ENCODE peak calls at places on chromosome 22, in eight cellular contexts. E is ascending aorta, F is AG04449, I is HCT116, M is epithelial cell of esophagus, H is fibroblast of the aortic adventitia, T is choroid plexus epithelial cell, V is bronchial epithelial cell. L is an unnamed sample.

GRCh38 chr22:22569218-22569617 is 10.2 kb upstream of the PRAME start:
- DNase-seq in E (no peak), F (no peak), I (no peak), M (no peak), H (no peak), T (no peak), V (no peak), L (no peak)

GRCh38 chr22:31044262-31044861 is 36.8 kb upstream of the SMTN start:
- DNase-seq in E (peak), F (no peak), I (no peak), M (no peak), H (peak), T (peak), V (no peak), L (no peak)

GRCh38 chr22:17569971-17570511 is 6.7 kb downstream of the SLC25A18 start:
- DNase-seq in E (no peak), F (no peak), I (no peak), M (no peak), H (no peak), T (peak), V (no peak), L (no peak)

GRCh38 chr22:35567794-35568193 is 27.2 kb downstream of the RASD2 start:
- DNase-seq in E (no peak), F (no peak), I (no peak), M (no peak), H (no peak), T (no peak), V (no peak), L (no peak)

GRCh38 chr22:48323746-48324145 is 1503.9 kb downstream of the BRD1 start:
- DNase-seq in E (no peak), F (no peak), I (no peak), M (no peak), H (no peak), T (no peak), V (no peak), L (no peak)

GRCh38 chr22:47278655-47279054 is 516.2 kb downstream of the TBC1D22A start:
- DNase-seq in E (no peak), F (no peak), I (no peak), M (no peak), H (no peak), T (no peak), V (no peak), L (no peak)

GRCh38 chr22:21447694-21448402 is 19.3 kb upstream of the TMEM191C start:
- DNase-seq in E (no peak), F (no peak), I (no peak), M (no peak), H (no peak), T (no peak), V (no peak), L (no peak)

GRCh38 chr22:46106279-46107022 is 43.9 kb upstream of the PPARA start:
- DNase-seq in E (no peak), F (no peak), I (no peak), M (no peak), H (no peak), T (no peak), V (no peak), L (no peak)

GRCh38 chr22:29689872-29690213 is 30.0 kb upstream of the CABP7 start:
- DNase-seq in E (no peak), F (no peak), I (no peak), M (peak), H (peak), T (peak), V (peak), L (no peak)

GRCh38 chr22:35454416-35455054 is 54.6 kb downstream of the MCM5 start:
- DNase-seq in E (no peak), F (no peak), I (no peak), M (no peak), H (no peak), T (no peak), V (no peak), L (no peak)

GRCh38 chr22:17472886-17473285 is 90.4 kb upstream of the SLC25A18 start:
- DNase-seq in E (no peak), F (no peak), I (no peak), M (no peak), H (no peak), T (no peak), V (no peak), L (no peak)

GRCh38 chr22:16608931-16609330 is 16.3 kb upstream of the CCT8L2 start:
- DNase-seq in E (no peak), F (no peak), I (no peak), M (no peak), H (peak), T (no peak), V (no peak), L (no peak)

GRCh38 chr22:45503071-45503815 is 560 bp downstream of the FBLN1 start:
- DNase-seq in E (no peak), F (no peak), I (no peak), M (no peak), H (no peak), T (no peak), V (no peak), L (no peak)

GRCh38 chr22:43867839-43868652 is 5.7 kb upstream of the SULT4A1 start:
- DNase-seq in E (no peak), F (no peak), I (no peak), M (peak), H (peak), T (peak), V (peak), L (no peak)

GRCh38 chr22:29480512-29481264 is 670 bp downstream of the NEFH start:
- DNase-seq in E (no peak), F (no peak), I (no peak), M (peak), H (peak), T (peak), V (peak), L (no peak)

GRCh38 chr22:47628477-47629272 is 866.2 kb downstream of the TBC1D22A start:
- DNase-seq in E (no peak), F (no peak), I (no peak), M (no peak), H (no peak), T (no peak), V (no peak), L (no peak)

GRCh38 chr22:41358927-41359326 is 22.8 kb upstream of the TEF start:
- DNase-seq in E (no peak), F (no peak), I (no peak), M (no peak), H (no peak), T (no peak), V (no peak), L (no peak)

GRCh38 chr22:22103078-22103593 is 120.5 kb upstream of the TOP3B start:
- DNase-seq in E (no peak), F (no peak), I (peak), M (no peak), H (no peak), T (peak), V (no peak), L (no peak)

GRCh38 chr22:16783930-16784354 is 41.3 kb downstream of the XKR3 start:
- DNase-seq in E (no peak), F (no peak), I (peak), M (no peak), H (no peak), T (no peak), V (no peak), L (no peak)

GRCh38 chr22:40620464-40621046 is 16.0 kb downstream of the MRTFA start:
- DNase-seq in E (no peak), F (no peak), I (peak), M (peak), H (peak), T (peak), V (peak), L (no peak)

GRCh38 chr22:44890416-44891292 is 119.2 kb downstream of the PHF21B start:
- DNase-seq in E (no peak), F (no peak), I (no peak), M (no peak), H (no peak), T (no peak), V (no peak), L (no peak)

GRCh38 chr22:26610983-26611382 is 6.8 kb downstream of the CRYBB1 start:
- DNase-seq in E (no peak), F (no peak), I (no peak), M (no peak), H (no peak), T (no peak), V (no peak), L (no peak)

GRCh38 chr22:24481641-24482040 is 13.5 kb upstream of the UPB1 start:
- DNase-seq in E (no peak), F (no peak), I (no peak), M (no peak), H (no peak), T (no peak), V (no peak), L (no peak)

GRCh38 chr22:23405366-23405851 is 174.7 kb downstream of the IGLL1 start:
- DNase-seq in E (no peak), F (no peak), I (no peak), M (no peak), H (no peak), T (no peak), V (no peak), L (no peak)

GRCh38 chr22:22210375-22210774 is 34.2 kb upstream of the VPREB1 start:
- DNase-seq in E (no peak), F (no peak), I (peak), M (peak), H (peak), T (peak), V (peak), L (peak)

GRCh38 chr22:44719586-44720368 is 17.8 kb downstream of the PRR5 start:
- DNase-seq in E (no peak), F (no peak), I (no peak), M (no peak), H (no peak), T (no peak), V (no peak), L (no peak)

GRCh38 chr22:24495365-24495675 is 188 bp downstream of the UPB1 start:
- DNase-seq in E (no peak), F (no peak), I (no peak), M (no peak), H (no peak), T (no peak), V (no peak), L (no peak)

GRCh38 chr22:17919276-17920144 is 104.9 kb downstream of the MICAL3 start:
- DNase-seq in E (no peak), F (no peak), I (no peak), M (no peak), H (no peak), T (no peak), V (no peak), L (no peak)

GRCh38 chr22:44878483-44879300 is 126.3 kb downstream of the ARHGAP8 start:
- DNase-seq in E (no peak), F (no peak), I (no peak), M (no peak), H (no peak), T (no peak), V (no peak), L (no peak)

GRCh38 chr22:30159561-30160353 is 79.5 kb downstream of the HORMAD2 start:
- DNase-seq in E (no peak), F (peak), I (no peak), M (peak), H (peak), T (peak), V (peak), L (peak)

GRCh38 chr22:30425616-30426394 is at the start of gene MTFP1:
- DNase-seq in E (no peak), F (no peak), I (no peak), M (peak), H (peak), T (peak), V (peak), L (no peak)

GRCh38 chr22:30005213-30005857 is 74.9 kb upstream of the HORMAD2 start:
- DNase-seq in E (no peak), F (no peak), I (peak), M (peak), H (peak), T (peak), V (peak), L (no peak)

GRCh38 chr22:47228767-47229166 is 466.3 kb downstream of the TBC1D22A start:
- DNase-seq in E (no peak), F (no peak), I (no peak), M (no peak), H (no peak), T (no peak), V (no peak), L (no peak)

GRCh38 chr22:40684728-40685127 is 5.4 kb downstream of the MCHR1 start:
- DNase-seq in E (no peak), F (no peak), I (no peak), M (no peak), H (no peak), T (no peak), V (no peak), L (no peak)

GRCh38 chr22:24758164-24758799 is 16.2 kb downstream of the PIWIL3 start:
- DNase-seq in E (no peak), F (no peak), I (peak), M (peak), H (peak), T (peak), V (peak), L (no peak)

GRCh38 chr22:31173386-31174145 is 13.6 kb downstream of the RNF185 start:
- DNase-seq in E (no peak), F (peak), I (no peak), M (peak), H (peak), T (peak), V (peak), L (peak)

DNA sequence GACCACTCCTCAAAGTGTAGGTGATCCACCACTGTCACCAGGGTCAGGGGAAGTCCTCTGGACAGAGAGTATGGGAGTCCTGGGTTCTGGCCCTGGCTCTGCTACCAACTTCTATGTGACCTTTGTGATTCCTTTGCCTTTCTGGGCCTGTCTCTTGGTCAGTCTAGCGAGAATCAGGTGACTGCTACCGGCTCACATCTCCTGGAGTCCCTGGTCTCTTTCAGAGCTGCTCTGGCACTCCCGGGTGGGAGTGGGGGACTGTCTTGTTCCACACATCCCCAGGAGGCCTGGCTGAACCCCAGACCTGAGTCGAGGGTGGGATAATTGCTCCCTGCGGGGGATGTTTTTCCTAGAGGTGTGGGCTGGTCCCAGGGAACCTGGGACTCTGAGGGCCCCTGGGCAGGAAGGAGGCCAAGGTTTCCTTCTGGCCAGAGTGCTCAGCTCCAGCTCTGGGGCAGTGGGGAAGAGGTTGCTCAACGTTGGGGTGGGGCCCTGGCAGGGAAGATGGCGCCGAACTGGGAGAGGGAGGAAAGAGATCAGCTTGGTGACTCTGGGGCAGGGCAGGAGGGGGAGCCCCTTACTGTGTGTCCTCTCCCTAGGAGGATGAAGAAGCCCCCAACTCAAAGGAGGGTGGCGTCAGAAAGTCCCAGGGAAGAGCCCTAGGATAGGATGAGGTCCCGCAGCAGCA is 2.1 kb downstream of the SOX10 start:
- DNase-seq in E (no peak), F (no peak), I (no peak), M (no peak), H (no peak), T (no peak), V (no peak), L (no peak)
- H3K4me3 ChIP-seq in E (no peak), F (no peak), I (no peak), M (no peak), H (no peak), T (no peak), V (no peak), L (no peak)

GRCh38 chr22:39529487-39529851 is 3.1 kb downstream of the RPS19BP1 start:
- DNase-seq in E (no peak), F (no peak), I (no peak), M (no peak), H (no peak), T (no peak), V (no peak), L (no peak)
- TF ChIP-seq CTCF in E (no peak), F (no peak), I (no peak), M (no peak), H (no peak), T (no peak), V (no peak), L (no peak)

DNA sequence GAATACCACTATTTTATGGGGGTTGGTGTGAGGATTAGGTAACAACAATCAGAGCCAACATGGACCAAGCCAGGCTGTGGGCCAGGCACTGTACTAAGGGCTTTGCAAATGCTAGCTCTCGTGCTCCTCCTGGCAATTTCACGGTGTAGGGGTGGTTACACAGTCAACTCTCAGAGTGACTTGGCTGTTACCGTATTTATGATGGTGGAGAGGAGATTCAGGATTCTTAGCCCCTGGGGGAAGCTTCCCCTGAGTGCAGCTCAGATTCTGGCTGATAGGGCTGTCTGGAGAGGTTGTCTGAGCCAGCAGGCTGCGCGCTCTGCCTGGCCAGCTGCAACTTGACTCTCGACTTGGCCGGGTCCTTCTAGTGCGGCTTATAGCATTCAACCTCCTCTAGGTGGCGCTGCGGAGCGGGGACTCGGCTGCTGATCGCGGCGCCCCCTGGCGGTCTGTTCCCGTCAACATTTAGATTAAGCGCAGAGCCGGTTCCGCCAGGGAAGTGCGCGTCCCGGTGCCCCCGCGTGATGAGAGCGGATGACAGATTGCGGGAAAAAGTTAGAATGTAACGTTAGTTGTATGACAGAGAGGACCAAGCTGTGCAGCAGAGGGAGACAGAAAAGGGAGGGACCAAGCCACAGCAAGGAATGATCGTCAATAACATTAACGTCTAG is 4.5 kb upstream of the NCF4 start:
- DNase-seq in E (peak), F (no peak), I (peak), M (peak), H (peak), T (peak), V (peak), L (peak)
- H3K4me3 ChIP-seq in E (no peak), F (no peak), I (peak), M (no peak), H (no peak), T (no peak), V (no peak), L (no peak)

GRCh38 chr22:32207971-32208480 is 3.2 kb upstream of the RFPL2 start:
- DNase-seq in E (no peak), F (no peak), I (no peak), M (no peak), H (no peak), T (no peak), V (no peak), L (no peak)

GRCh38 chr22:32205974-32206773 is 1.3 kb upstream of the RFPL2 start:
- DNase-seq in E (no peak), F (no peak), I (no peak), M (no peak), H (no peak), T (no peak), V (no peak), L (no peak)

GRCh38 chr22:32204856-32205722 is at the start of gene RFPL2:
- DNase-seq in E (no peak), F (no peak), I (peak), M (peak), H (peak), T (peak), V (peak), L (no peak)

GRCh38 chr22:32208681-32209080 is 3.8 kb upstream of the RFPL2 start:
- DNase-seq in E (no peak), F (no peak), I (no peak), M (no peak), H (no peak), T (no peak), V (no peak), L (no peak)

GRCh38 chr22:32206774-32207758 is 2.2 kb upstream of the RFPL2 start:
- DNase-seq in E (no peak), F (no peak), I (peak), M (peak), H (peak), T (peak), V (peak), L (no peak)
- TF ChIP-seq CTCF in E (no peak), F (peak), I (peak), M (peak), H (peak), T (peak), V (peak), L (peak)

DNA sequence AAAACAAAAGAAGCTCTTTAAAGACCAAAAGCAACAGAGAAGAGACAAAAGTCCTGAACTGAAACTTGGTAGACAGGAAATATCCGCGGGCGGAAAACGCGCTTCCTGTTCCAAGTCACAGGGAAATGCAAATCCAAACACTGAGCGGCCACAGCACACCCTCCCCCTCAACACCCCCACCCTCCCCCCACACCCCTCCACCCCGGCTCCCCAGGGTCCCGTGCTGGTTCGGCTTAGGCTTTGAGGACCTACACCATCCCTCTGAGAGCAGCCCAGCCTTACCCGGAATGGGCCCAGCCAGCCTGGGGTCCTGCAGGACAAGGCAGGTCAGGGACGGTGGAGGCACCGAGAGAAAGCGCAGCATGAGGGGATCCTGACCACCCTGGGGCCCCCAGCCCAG is 160.4 kb downstream of the BRD1 start:
- DNase-seq in E (no peak), F (no peak), I (no peak), M (no peak), H (no peak), T (no peak), V (no peak), L (no peak)
- H3K4me3 ChIP-seq in E (no peak), F (no peak), I (no peak), M (no peak), H (no peak), T (no peak), V (no peak), L (no peak)

DNA sequence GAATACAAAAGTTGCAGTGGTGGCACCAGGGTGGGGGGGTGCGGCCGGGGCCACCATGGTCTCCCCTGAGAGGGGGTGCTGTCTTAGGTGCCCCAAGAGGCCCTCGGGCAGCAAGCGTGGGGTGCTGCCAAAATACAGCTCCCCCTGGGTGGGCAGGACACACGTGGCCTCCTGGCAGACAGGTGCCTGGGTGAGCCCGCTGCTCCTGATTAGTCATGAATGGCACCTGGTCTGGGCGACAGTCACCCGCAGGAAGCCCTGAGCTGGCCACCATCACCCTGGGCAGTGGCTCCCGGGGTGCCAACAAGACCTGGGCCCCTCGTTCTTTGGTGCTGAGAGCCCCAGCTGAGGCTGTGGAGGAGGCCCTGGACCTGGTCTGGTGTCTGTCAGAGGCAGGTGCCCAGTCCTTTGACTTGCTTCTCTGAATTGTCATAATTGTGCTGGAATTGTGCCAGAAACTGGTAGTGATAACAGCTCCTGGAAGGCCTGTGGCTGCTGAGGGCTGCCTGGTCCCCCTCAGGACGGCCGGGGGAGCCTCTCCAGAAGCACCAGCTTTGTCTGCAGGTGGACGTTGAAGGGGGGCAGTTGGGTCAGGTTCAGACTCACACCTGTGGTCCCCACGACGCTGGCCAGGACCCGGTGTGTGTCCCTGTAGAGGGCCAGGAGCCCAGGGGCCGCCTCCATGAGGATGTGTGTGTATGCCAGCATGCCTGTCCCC is 14.8 kb downstream of the ALG12 start:
- DNase-seq in E (no peak), F (no peak), I (no peak), M (no peak), H (no peak), T (no peak), V (no peak), L (no peak)
- TF ChIP-seq CTCF in E (no peak), F (no peak), I (no peak), M (no peak), H (no peak), T (no peak), V (no peak), L (no peak)